ENCODE peak calls at places on chromosome 7, in seven cellular contexts. One of them, this sample, is unnamed.

GRCh38 chr7:131071786-131072504 is 255.7 kb upstream of the MKLN1 start:
- DNase-seq in heart left ventricle: no peak
- DNase-seq in foreskin keratinocyte: no peak
- DNase-seq in mucosa of descending colon: no peak
- DNase-seq in mucosa of gallbladder: no peak
- DNase-seq in activated T-helper 2 cell treated with anti-CD3 and anti-CD28 coated beads, Interferon-gamma antibody, Interleukin-2, Interleukin-4, amounts not matched to agents 10 μg/mL and 5 μg/mL and 100 μg/mL, durations not matched to agents 14 hours and 24 hours and 36 hours: no peak
- DNase-seq in NCI-H1436: no peak
- DNase-seq in this sample: no peak

GRCh38 chr7:44976746-44977196 is 2.0 kb downstream of the MYO1G start:
- DNase-seq in mucosa of descending colon: no peak
- DNase-seq in heart left ventricle: no peak
- DNase-seq in activated T-helper 2 cell treated with anti-CD3 and anti-CD28 coated beads, Interferon-gamma antibody, Interleukin-2, Interleukin-4, amounts not matched to agents 10 μg/mL and 5 μg/mL and 100 μg/mL, durations not matched to agents 14 hours and 24 hours and 36 hours: no peak
- DNase-seq in mucosa of gallbladder: no peak
- DNase-seq in NCI-H1436: no peak
- DNase-seq in foreskin keratinocyte: no peak
- DNase-seq in this sample: no peak

GRCh38 chr7:151416921-151417320 is 7.1 kb upstream of the WDR86 start:
- DNase-seq in activated T-helper 2 cell treated with anti-CD3 and anti-CD28 coated beads, Interferon-gamma antibody, Interleukin-2, Interleukin-4, amounts not matched to agents 10 μg/mL and 5 μg/mL and 100 μg/mL, durations not matched to agents 14 hours and 24 hours and 36 hours: no peak
- DNase-seq in mucosa of descending colon: no peak
- DNase-seq in NCI-H1436: no peak
- DNase-seq in heart left ventricle: no peak
- DNase-seq in mucosa of gallbladder: no peak
- DNase-seq in foreskin keratinocyte: no peak
- DNase-seq in this sample: no peak

GRCh38 chr7:21758286-21758685 is 187.4 kb downstream of the CDCA7L start:
- DNase-seq in NCI-H1436: no peak
- DNase-seq in heart left ventricle: no peak
- DNase-seq in mucosa of descending colon: no peak
- DNase-seq in mucosa of gallbladder: no peak
- DNase-seq in activated T-helper 2 cell treated with anti-CD3 and anti-CD28 coated beads, Interferon-gamma antibody, Interleukin-2, Interleukin-4, amounts not matched to agents 10 μg/mL and 5 μg/mL and 100 μg/mL, durations not matched to agents 14 hours and 24 hours and 36 hours: no peak
- DNase-seq in foreskin keratinocyte: no peak
- DNase-seq in this sample: no peak

GRCh38 chr7:101171442-101171837 is 6.1 kb upstream of the VGF start:
- DNase-seq in heart left ventricle: no peak
- DNase-seq in NCI-H1436: no peak
- DNase-seq in activated T-helper 2 cell treated with anti-CD3 and anti-CD28 coated beads, Interferon-gamma antibody, Interleukin-2, Interleukin-4, amounts not matched to agents 10 μg/mL and 5 μg/mL and 100 μg/mL, durations not matched to agents 14 hours and 24 hours and 36 hours: no peak
- DNase-seq in foreskin keratinocyte: no peak
- DNase-seq in mucosa of descending colon: no peak
- DNase-seq in mucosa of gallbladder: no peak
- DNase-seq in this sample: no peak

GRCh38 chr7:70374772-70375533 is 757.0 kb upstream of the GALNT17 start:
- DNase-seq in NCI-H1436: no peak
- DNase-seq in mucosa of gallbladder: no peak
- DNase-seq in mucosa of descending colon: no peak
- DNase-seq in foreskin keratinocyte: no peak
- DNase-seq in activated T-helper 2 cell treated with anti-CD3 and anti-CD28 coated beads, Interferon-gamma antibody, Interleukin-2, Interleukin-4, amounts not matched to agents 10 μg/mL and 5 μg/mL and 100 μg/mL, durations not matched to agents 14 hours and 24 hours and 36 hours: no peak
- DNase-seq in heart left ventricle: no peak
- DNase-seq in this sample: no peak

GRCh38 chr7:47943676-47944474 is 4.4 kb downstream of the PKD1L1 start:
- DNase-seq in mucosa of gallbladder: no peak
- DNase-seq in foreskin keratinocyte: no peak
- DNase-seq in NCI-H1436: no peak
- DNase-seq in activated T-helper 2 cell treated with anti-CD3 and anti-CD28 coated beads, Interferon-gamma antibody, Interleukin-2, Interleukin-4, amounts not matched to agents 10 μg/mL and 5 μg/mL and 100 μg/mL, durations not matched to agents 14 hours and 24 hours and 36 hours: no peak
- DNase-seq in heart left ventricle: no peak
- DNase-seq in mucosa of descending colon: no peak
- DNase-seq in this sample: no peak

GRCh38 chr7:1291040-1291689 is 58.5 kb downstream of the UNCX start:
- DNase-seq in activated T-helper 2 cell treated with anti-CD3 and anti-CD28 coated beads, Interferon-gamma antibody, Interleukin-2, Interleukin-4, amounts not matched to agents 10 μg/mL and 5 μg/mL and 100 μg/mL, durations not matched to agents 14 hours and 24 hours and 36 hours: no peak
- DNase-seq in mucosa of gallbladder: no peak
- DNase-seq in heart left ventricle: no peak
- DNase-seq in foreskin keratinocyte: no peak
- DNase-seq in mucosa of descending colon: no peak
- DNase-seq in NCI-H1436: no peak
- DNase-seq in this sample: no peak

GRCh38 chr7:136953386-136953785 is 84.9 kb downstream of the CHRM2 start:
- DNase-seq in foreskin keratinocyte: no peak
- DNase-seq in mucosa of gallbladder: no peak
- DNase-seq in heart left ventricle: no peak
- DNase-seq in NCI-H1436: no peak
- DNase-seq in mucosa of descending colon: no peak
- DNase-seq in activated T-helper 2 cell treated with anti-CD3 and anti-CD28 coated beads, Interferon-gamma antibody, Interleukin-2, Interleukin-4, amounts not matched to agents 10 μg/mL and 5 μg/mL and 100 μg/mL, durations not matched to agents 14 hours and 24 hours and 36 hours: no peak
- DNase-seq in this sample: no peak

GRCh38 chr7:2924866-2925840 is 81.0 kb upstream of the GNA12 start:
- DNase-seq in NCI-H1436: no peak
- DNase-seq in mucosa of gallbladder: no peak
- DNase-seq in mucosa of descending colon: no peak
- DNase-seq in activated T-helper 2 cell treated with anti-CD3 and anti-CD28 coated beads, Interferon-gamma antibody, Interleukin-2, Interleukin-4, amounts not matched to agents 10 μg/mL and 5 μg/mL and 100 μg/mL, durations not matched to agents 14 hours and 24 hours and 36 hours: no peak
- DNase-seq in foreskin keratinocyte: no peak
- DNase-seq in heart left ventricle: peak; percentile 33
- DNase-seq in this sample: peak; percentile 8

GRCh38 chr7:38169862-38170261 is 8.2 kb upstream of the STARD3NL start:
- DNase-seq in foreskin keratinocyte: peak; percentile 29
- DNase-seq in activated T-helper 2 cell treated with anti-CD3 and anti-CD28 coated beads, Interferon-gamma antibody, Interleukin-2, Interleukin-4, amounts not matched to agents 10 μg/mL and 5 μg/mL and 100 μg/mL, durations not matched to agents 14 hours and 24 hours and 36 hours: no peak
- DNase-seq in heart left ventricle: peak; percentile 45
- DNase-seq in mucosa of gallbladder: no peak
- DNase-seq in mucosa of descending colon: peak; percentile 32
- DNase-seq in NCI-H1436: no peak
- DNase-seq in this sample: no peak

GRCh38 chr7:17061443-17061842 is 179.7 kb upstream of the AGR3 start:
- DNase-seq in heart left ventricle: no peak
- DNase-seq in activated T-helper 2 cell treated with anti-CD3 and anti-CD28 coated beads, Interferon-gamma antibody, Interleukin-2, Interleukin-4, amounts not matched to agents 10 μg/mL and 5 μg/mL and 100 μg/mL, durations not matched to agents 14 hours and 24 hours and 36 hours: no peak
- DNase-seq in foreskin keratinocyte: no peak
- DNase-seq in mucosa of descending colon: no peak
- DNase-seq in NCI-H1436: no peak
- DNase-seq in mucosa of gallbladder: no peak
- DNase-seq in this sample: no peak

GRCh38 chr7:28685291-28685659 is 272.9 kb downstream of the TRIL start:
- DNase-seq in heart left ventricle: peak; percentile 63
- DNase-seq in foreskin keratinocyte: no peak
- DNase-seq in mucosa of gallbladder: peak; percentile 13
- DNase-seq in NCI-H1436: no peak
- DNase-seq in mucosa of descending colon: peak; percentile 17
- DNase-seq in activated T-helper 2 cell treated with anti-CD3 and anti-CD28 coated beads, Interferon-gamma antibody, Interleukin-2, Interleukin-4, amounts not matched to agents 10 μg/mL and 5 μg/mL and 100 μg/mL, durations not matched to agents 14 hours and 24 hours and 36 hours: no peak
- DNase-seq in this sample: peak; percentile 34

GRCh38 chr7:42502022-42502421 is 265.0 kb upstream of the GLI3 start:
- DNase-seq in activated T-helper 2 cell treated with anti-CD3 and anti-CD28 coated beads, Interferon-gamma antibody, Interleukin-2, Interleukin-4, amounts not matched to agents 10 μg/mL and 5 μg/mL and 100 μg/mL, durations not matched to agents 14 hours and 24 hours and 36 hours: no peak
- DNase-seq in mucosa of gallbladder: no peak
- DNase-seq in NCI-H1436: no peak
- DNase-seq in foreskin keratinocyte: peak; percentile 59
- DNase-seq in heart left ventricle: no peak
- DNase-seq in mucosa of descending colon: no peak
- DNase-seq in this sample: no peak

GRCh38 chr7:142587578-142588191 is 161.6 kb upstream of the PRSS1 start:
- DNase-seq in foreskin keratinocyte: peak; percentile 53
- DNase-seq in NCI-H1436: no peak
- DNase-seq in mucosa of descending colon: peak; percentile 19
- DNase-seq in activated T-helper 2 cell treated with anti-CD3 and anti-CD28 coated beads, Interferon-gamma antibody, Interleukin-2, Interleukin-4, amounts not matched to agents 10 μg/mL and 5 μg/mL and 100 μg/mL, durations not matched to agents 14 hours and 24 hours and 36 hours: no peak
- DNase-seq in mucosa of gallbladder: no peak
- DNase-seq in heart left ventricle: no peak
- DNase-seq in this sample: no peak

GRCh38 chr7:116290740-116291139 is 80.4 kb downstream of the TES start:
- DNase-seq in NCI-H1436: no peak
- DNase-seq in activated T-helper 2 cell treated with anti-CD3 and anti-CD28 coated beads, Interferon-gamma antibody, Interleukin-2, Interleukin-4, amounts not matched to agents 10 μg/mL and 5 μg/mL and 100 μg/mL, durations not matched to agents 14 hours and 24 hours and 36 hours: no peak
- DNase-seq in heart left ventricle: no peak
- DNase-seq in mucosa of descending colon: no peak
- DNase-seq in mucosa of gallbladder: no peak
- DNase-seq in foreskin keratinocyte: no peak
- DNase-seq in this sample: no peak

GRCh38 chr7:42407828-42408227 is 170.8 kb upstream of the GLI3 start:
- DNase-seq in NCI-H1436: no peak
- DNase-seq in mucosa of descending colon: no peak
- DNase-seq in activated T-helper 2 cell treated with anti-CD3 and anti-CD28 coated beads, Interferon-gamma antibody, Interleukin-2, Interleukin-4, amounts not matched to agents 10 μg/mL and 5 μg/mL and 100 μg/mL, durations not matched to agents 14 hours and 24 hours and 36 hours: no peak
- DNase-seq in heart left ventricle: no peak
- DNase-seq in foreskin keratinocyte: peak; percentile 77
- DNase-seq in mucosa of gallbladder: no peak
- DNase-seq in this sample: no peak

GRCh38 chr7:26664735-26665420 is 199.5 kb downstream of the SKAP2 start:
- DNase-seq in foreskin keratinocyte: peak; percentile 62
- DNase-seq in activated T-helper 2 cell treated with anti-CD3 and anti-CD28 coated beads, Interferon-gamma antibody, Interleukin-2, Interleukin-4, amounts not matched to agents 10 μg/mL and 5 μg/mL and 100 μg/mL, durations not matched to agents 14 hours and 24 hours and 36 hours: no peak
- DNase-seq in mucosa of gallbladder: no peak
- DNase-seq in mucosa of descending colon: peak; percentile 23
- DNase-seq in NCI-H1436: no peak
- DNase-seq in heart left ventricle: no peak
- DNase-seq in this sample: no peak

GRCh38 chr7:51234139-51234538 is 82.5 kb downstream of the COBL start:
- DNase-seq in mucosa of gallbladder: no peak
- DNase-seq in foreskin keratinocyte: no peak
- DNase-seq in NCI-H1436: no peak
- DNase-seq in mucosa of descending colon: no peak
- DNase-seq in activated T-helper 2 cell treated with anti-CD3 and anti-CD28 coated beads, Interferon-gamma antibody, Interleukin-2, Interleukin-4, amounts not matched to agents 10 μg/mL and 5 μg/mL and 100 μg/mL, durations not matched to agents 14 hours and 24 hours and 36 hours: no peak
- DNase-seq in heart left ventricle: no peak
- DNase-seq in this sample: peak; percentile 26

GRCh38 chr7:7861211-7861633 is 107.4 kb upstream of the GLCCI1 start:
- DNase-seq in NCI-H1436: no peak
- DNase-seq in mucosa of gallbladder: no peak
- DNase-seq in activated T-helper 2 cell treated with anti-CD3 and anti-CD28 coated beads, Interferon-gamma antibody, Interleukin-2, Interleukin-4, amounts not matched to agents 10 μg/mL and 5 μg/mL and 100 μg/mL, durations not matched to agents 14 hours and 24 hours and 36 hours: no peak
- DNase-seq in mucosa of descending colon: no peak
- DNase-seq in foreskin keratinocyte: peak; percentile 79
- DNase-seq in heart left ventricle: no peak
- DNase-seq in this sample: no peak

GRCh38 chr7:105768898-105769507 is 107.4 kb downstream of the ATXN7L1 start:
- DNase-seq in foreskin keratinocyte: no peak
- DNase-seq in activated T-helper 2 cell treated with anti-CD3 and anti-CD28 coated beads, Interferon-gamma antibody, Interleukin-2, Interleukin-4, amounts not matched to agents 10 μg/mL and 5 μg/mL and 100 μg/mL, durations not matched to agents 14 hours and 24 hours and 36 hours: no peak
- DNase-seq in NCI-H1436: no peak
- DNase-seq in mucosa of gallbladder: no peak
- DNase-seq in mucosa of descending colon: no peak
- DNase-seq in heart left ventricle: no peak
- DNase-seq in this sample: no peak

GRCh38 chr7:35253680-35254495 is at the start of gene TBX20:
- DNase-seq in mucosa of descending colon: peak; percentile 71
- DNase-seq in activated T-helper 2 cell treated with anti-CD3 and anti-CD28 coated beads, Interferon-gamma antibody, Interleukin-2, Interleukin-4, amounts not matched to agents 10 μg/mL and 5 μg/mL and 100 μg/mL, durations not matched to agents 14 hours and 24 hours and 36 hours: peak; percentile 29
- DNase-seq in mucosa of gallbladder: peak; percentile 57
- DNase-seq in NCI-H1436: no peak
- DNase-seq in foreskin keratinocyte: no peak
- DNase-seq in heart left ventricle: peak; percentile 88
- DNase-seq in this sample: peak; percentile 86

GRCh38 chr7:45689011-45689796 is 115.0 kb downstream of the ADCY1 start:
- DNase-seq in activated T-helper 2 cell treated with anti-CD3 and anti-CD28 coated beads, Interferon-gamma antibody, Interleukin-2, Interleukin-4, amounts not matched to agents 10 μg/mL and 5 μg/mL and 100 μg/mL, durations not matched to agents 14 hours and 24 hours and 36 hours: no peak
- DNase-seq in NCI-H1436: no peak
- DNase-seq in mucosa of descending colon: no peak
- DNase-seq in mucosa of gallbladder: no peak
- DNase-seq in foreskin keratinocyte: peak; percentile 93
- DNase-seq in heart left ventricle: no peak
- DNase-seq in this sample: no peak

GRCh38 chr7:42143605-42144252 is 93.3 kb downstream of the GLI3 start:
- DNase-seq in mucosa of descending colon: no peak
- DNase-seq in NCI-H1436: no peak
- DNase-seq in activated T-helper 2 cell treated with anti-CD3 and anti-CD28 coated beads, Interferon-gamma antibody, Interleukin-2, Interleukin-4, amounts not matched to agents 10 μg/mL and 5 μg/mL and 100 μg/mL, durations not matched to agents 14 hours and 24 hours and 36 hours: no peak
- DNase-seq in heart left ventricle: no peak
- DNase-seq in foreskin keratinocyte: peak; percentile 22
- DNase-seq in mucosa of gallbladder: no peak
- DNase-seq in this sample: no peak

GRCh38 chr7:44796034-44796503 is 412 bp upstream of the PPIA start:
- DNase-seq in NCI-H1436: no peak
- DNase-seq in foreskin keratinocyte: no peak
- DNase-seq in mucosa of descending colon: no peak
- DNase-seq in heart left ventricle: no peak
- DNase-seq in mucosa of gallbladder: no peak
- DNase-seq in activated T-helper 2 cell treated with anti-CD3 and anti-CD28 coated beads, Interferon-gamma antibody, Interleukin-2, Interleukin-4, amounts not matched to agents 10 μg/mL and 5 μg/mL and 100 μg/mL, durations not matched to agents 14 hours and 24 hours and 36 hours: no peak
- DNase-seq in this sample: no peak

GRCh38 chr7:87312215-87312865 is 33.1 kb upstream of the CROT start:
- DNase-seq in foreskin keratinocyte: peak; percentile 35
- DNase-seq in NCI-H1436: peak; percentile 48
- DNase-seq in mucosa of gallbladder: peak; percentile 73
- DNase-seq in mucosa of descending colon: peak; percentile 59
- DNase-seq in activated T-helper 2 cell treated with anti-CD3 and anti-CD28 coated beads, Interferon-gamma antibody, Interleukin-2, Interleukin-4, amounts not matched to agents 10 μg/mL and 5 μg/mL and 100 μg/mL, durations not matched to agents 14 hours and 24 hours and 36 hours: peak; percentile 33
- DNase-seq in heart left ventricle: no peak
- DNase-seq in this sample: no peak

GRCh38 chr7:116524609-116525297 is at the start of gene CAV1:
- DNase-seq in NCI-H1436: no peak
- DNase-seq in activated T-helper 2 cell treated with anti-CD3 and anti-CD28 coated beads, Interferon-gamma antibody, Interleukin-2, Interleukin-4, amounts not matched to agents 10 μg/mL and 5 μg/mL and 100 μg/mL, durations not matched to agents 14 hours and 24 hours and 36 hours: no peak
- DNase-seq in mucosa of descending colon: peak; percentile 60
- DNase-seq in heart left ventricle: peak; percentile 91
- DNase-seq in mucosa of gallbladder: peak; percentile 79
- DNase-seq in foreskin keratinocyte: peak; percentile 98
- DNase-seq in this sample: peak; percentile 93

GRCh38 chr7:108247646-108248045 is 117.5 kb upstream of the LAMB4 start:
- DNase-seq in mucosa of gallbladder: no peak
- DNase-seq in NCI-H1436: no peak
- DNase-seq in heart left ventricle: no peak
- DNase-seq in activated T-helper 2 cell treated with anti-CD3 and anti-CD28 coated beads, Interferon-gamma antibody, Interleukin-2, Interleukin-4, amounts not matched to agents 10 μg/mL and 5 μg/mL and 100 μg/mL, durations not matched to agents 14 hours and 24 hours and 36 hours: no peak
- DNase-seq in mucosa of descending colon: no peak
- DNase-seq in foreskin keratinocyte: no peak
- DNase-seq in this sample: no peak

GRCh38 chr7:1693419-1693990 is 23.4 kb downstream of the ELFN1 start:
- DNase-seq in NCI-H1436: peak; percentile 37
- DNase-seq in foreskin keratinocyte: no peak
- DNase-seq in mucosa of gallbladder: no peak
- DNase-seq in mucosa of descending colon: no peak
- DNase-seq in heart left ventricle: peak; percentile 42
- DNase-seq in activated T-helper 2 cell treated with anti-CD3 and anti-CD28 coated beads, Interferon-gamma antibody, Interleukin-2, Interleukin-4, amounts not matched to agents 10 μg/mL and 5 μg/mL and 100 μg/mL, durations not matched to agents 14 hours and 24 hours and 36 hours: no peak
- DNase-seq in this sample: peak; percentile 12

GRCh38 chr7:115178831-115179230 is 256.9 kb downstream of the MDFIC start:
- DNase-seq in activated T-helper 2 cell treated with anti-CD3 and anti-CD28 coated beads, Interferon-gamma antibody, Interleukin-2, Interleukin-4, amounts not matched to agents 10 μg/mL and 5 μg/mL and 100 μg/mL, durations not matched to agents 14 hours and 24 hours and 36 hours: no peak
- DNase-seq in foreskin keratinocyte: no peak
- DNase-seq in mucosa of descending colon: no peak
- DNase-seq in mucosa of gallbladder: no peak
- DNase-seq in heart left ventricle: no peak
- DNase-seq in NCI-H1436: peak; percentile 16
- DNase-seq in this sample: no peak

GRCh38 chr7:143367972-143368371 is 5.5 kb upstream of the FAM131B start:
- DNase-seq in activated T-helper 2 cell treated with anti-CD3 and anti-CD28 coated beads, Interferon-gamma antibody, Interleukin-2, Interleukin-4, amounts not matched to agents 10 μg/mL and 5 μg/mL and 100 μg/mL, durations not matched to agents 14 hours and 24 hours and 36 hours: no peak
- DNase-seq in mucosa of gallbladder: peak; percentile 81
- DNase-seq in heart left ventricle: no peak
- DNase-seq in foreskin keratinocyte: peak; percentile 58
- DNase-seq in mucosa of descending colon: peak; percentile 88
- DNase-seq in NCI-H1436: no peak
- DNase-seq in this sample: no peak

GRCh38 chr7:68512466-68512865 is 1085.8 kb upstream of the AUTS2 start:
- DNase-seq in heart left ventricle: no peak
- DNase-seq in NCI-H1436: no peak
- DNase-seq in mucosa of descending colon: no peak
- DNase-seq in foreskin keratinocyte: no peak
- DNase-seq in activated T-helper 2 cell treated with anti-CD3 and anti-CD28 coated beads, Interferon-gamma antibody, Interleukin-2, Interleukin-4, amounts not matched to agents 10 μg/mL and 5 μg/mL and 100 μg/mL, durations not matched to agents 14 hours and 24 hours and 36 hours: no peak
- DNase-seq in mucosa of gallbladder: no peak
- DNase-seq in this sample: no peak

GRCh38 chr7:112204776-112205347 is 1.3 kb downstream of the DOCK4 start:
- DNase-seq in mucosa of gallbladder: no peak
- DNase-seq in mucosa of descending colon: no peak
- DNase-seq in activated T-helper 2 cell treated with anti-CD3 and anti-CD28 coated beads, Interferon-gamma antibody, Interleukin-2, Interleukin-4, amounts not matched to agents 10 μg/mL and 5 μg/mL and 100 μg/mL, durations not matched to agents 14 hours and 24 hours and 36 hours: no peak
- DNase-seq in heart left ventricle: no peak
- DNase-seq in foreskin keratinocyte: peak; percentile 50
- DNase-seq in NCI-H1436: no peak
- DNase-seq in this sample: no peak

GRCh38 chr7:101728888-101729883 is 88.2 kb upstream of the CUX1 start:
- DNase-seq in foreskin keratinocyte: peak; percentile 68
- DNase-seq in NCI-H1436: no peak
- DNase-seq in activated T-helper 2 cell treated with anti-CD3 and anti-CD28 coated beads, Interferon-gamma antibody, Interleukin-2, Interleukin-4, amounts not matched to agents 10 μg/mL and 5 μg/mL and 100 μg/mL, durations not matched to agents 14 hours and 24 hours and 36 hours: no peak
- DNase-seq in heart left ventricle: no peak
- DNase-seq in mucosa of descending colon: peak; percentile 93
- DNase-seq in mucosa of gallbladder: peak; percentile 42
- DNase-seq in this sample: no peak